ENCODE peak calls at places on chromosomes 5 and 9, in nine cellular contexts. One of them, this sample, is unnamed.

GRCh38 chr5:130116431-130116830 is 212.2 kb downstream of the CHSY3 start:
- DNase-seq in prostate gland: no peak
- DNase-seq in breast epithelium: no peak
- DNase-seq in spleen: no peak
- DNase-seq in sigmoid colon: no peak
- DNase-seq in HCT116: no peak
- DNase-seq in suprapubic skin: no peak
- DNase-seq in endothelial cell of umbilical vein: no peak
- DNase-seq in Panc1: no peak
- DNase-seq in this sample: no peak

GRCh38 chr5:20102291-20102690 is 114.3 kb upstream of the CDH18 start:
- DNase-seq in prostate gland: no peak
- DNase-seq in breast epithelium: no peak
- DNase-seq in spleen: no peak
- DNase-seq in sigmoid colon: no peak
- DNase-seq in HCT116: no peak
- DNase-seq in suprapubic skin: no peak
- DNase-seq in endothelial cell of umbilical vein: no peak
- DNase-seq in Panc1: no peak
- DNase-seq in this sample: no peak

GRCh38 chr9:21967707-21968106 is 26.5 kb downstream of the CDKN2A start:
- DNase-seq in prostate gland: no peak
- DNase-seq in breast epithelium: no peak
- DNase-seq in spleen: no peak
- DNase-seq in sigmoid colon: no peak
- DNase-seq in HCT116: no peak
- DNase-seq in suprapubic skin: no peak
- DNase-seq in endothelial cell of umbilical vein: no peak
- DNase-seq in Panc1: no peak
- DNase-seq in this sample: no peak

GRCh38 chr9:86783884-86784283 is 163.4 kb downstream of the GAS1 start:
- DNase-seq in prostate gland: no peak
- DNase-seq in breast epithelium: no peak
- DNase-seq in spleen: no peak
- DNase-seq in sigmoid colon: no peak
- DNase-seq in HCT116: no peak
- DNase-seq in suprapubic skin: no peak
- DNase-seq in endothelial cell of umbilical vein: no peak
- DNase-seq in Panc1: no peak
- DNase-seq in this sample: no peak

GRCh38 chr9:6538666-6539071 is 106.9 kb downstream of the GLDC start:
- DNase-seq in prostate gland: no peak
- DNase-seq in breast epithelium: no peak
- DNase-seq in spleen: no peak
- DNase-seq in sigmoid colon: no peak
- DNase-seq in HCT116: no peak
- DNase-seq in suprapubic skin: no peak
- DNase-seq in endothelial cell of umbilical vein: no peak
- DNase-seq in Panc1: no peak
- DNase-seq in this sample: no peak

GRCh38 chr5:167587768-167588167 is 703.7 kb upstream of the WWC1 start:
- DNase-seq in prostate gland: no peak
- DNase-seq in breast epithelium: no peak
- DNase-seq in spleen: no peak
- DNase-seq in sigmoid colon: no peak
- DNase-seq in HCT116: peak; percentile 8
- DNase-seq in suprapubic skin: no peak
- DNase-seq in endothelial cell of umbilical vein: no peak
- DNase-seq in Panc1: no peak
- DNase-seq in this sample: no peak

GRCh38 chr5:98110270-98110669 is 663.2 kb upstream of the RGMB start:
- DNase-seq in prostate gland: no peak
- DNase-seq in breast epithelium: no peak
- DNase-seq in spleen: no peak
- DNase-seq in sigmoid colon: no peak
- DNase-seq in HCT116: no peak
- DNase-seq in suprapubic skin: no peak
- DNase-seq in endothelial cell of umbilical vein: peak; percentile 64
- DNase-seq in Panc1: no peak
- DNase-seq in this sample: no peak

GRCh38 chr5:180389252-180390101 is 36.3 kb upstream of the GFPT2 start:
- DNase-seq in prostate gland: no peak
- DNase-seq in breast epithelium: no peak
- DNase-seq in spleen: no peak
- DNase-seq in sigmoid colon: peak; percentile 80
- DNase-seq in HCT116: no peak
- DNase-seq in suprapubic skin: no peak
- DNase-seq in endothelial cell of umbilical vein: no peak
- DNase-seq in Panc1: no peak
- DNase-seq in this sample: no peak

GRCh38 chr5:40171971-40172370 is 507.7 kb upstream of the PTGER4 start:
- DNase-seq in prostate gland: no peak
- DNase-seq in breast epithelium: no peak
- DNase-seq in spleen: no peak
- DNase-seq in sigmoid colon: no peak
- DNase-seq in HCT116: no peak
- DNase-seq in suprapubic skin: no peak
- DNase-seq in endothelial cell of umbilical vein: peak; percentile 82
- DNase-seq in Panc1: no peak
- DNase-seq in this sample: no peak

GRCh38 chr5:72246954-72247442 is 73.0 kb downstream of the MRPS27 start:
- DNase-seq in prostate gland: no peak
- DNase-seq in breast epithelium: no peak
- DNase-seq in spleen: no peak
- DNase-seq in sigmoid colon: no peak
- DNase-seq in HCT116: no peak
- DNase-seq in suprapubic skin: no peak
- DNase-seq in endothelial cell of umbilical vein: peak; percentile 93
- DNase-seq in Panc1: no peak
- DNase-seq in this sample: no peak

GRCh38 chr5:149153751-149154610 is 12.7 kb downstream of the ABLIM3 start:
- DNase-seq in prostate gland: no peak
- DNase-seq in breast epithelium: no peak
- DNase-seq in spleen: no peak
- DNase-seq in sigmoid colon: no peak
- DNase-seq in HCT116: no peak
- DNase-seq in suprapubic skin: no peak
- DNase-seq in endothelial cell of umbilical vein: no peak
- DNase-seq in Panc1: peak; percentile 88
- DNase-seq in this sample: no peak

GRCh38 chr9:94110821-94111252 is 26.6 kb downstream of the PTPDC1 start:
- DNase-seq in prostate gland: no peak
- DNase-seq in breast epithelium: no peak
- DNase-seq in spleen: no peak
- DNase-seq in sigmoid colon: no peak
- DNase-seq in HCT116: no peak
- DNase-seq in suprapubic skin: no peak
- DNase-seq in endothelial cell of umbilical vein: no peak
- DNase-seq in Panc1: no peak
- DNase-seq in this sample: no peak

GRCh38 chr9:29241320-29241719 is 1668.0 kb upstream of the C9orf72 start:
- DNase-seq in prostate gland: no peak
- DNase-seq in breast epithelium: no peak
- DNase-seq in spleen: no peak
- DNase-seq in sigmoid colon: no peak
- DNase-seq in HCT116: no peak
- DNase-seq in suprapubic skin: no peak
- DNase-seq in endothelial cell of umbilical vein: no peak
- DNase-seq in Panc1: no peak
- DNase-seq in this sample: no peak

GRCh38 chr5:71701409-71701808 is 17.7 kb upstream of the CARTPT start:
- DNase-seq in prostate gland: no peak
- DNase-seq in breast epithelium: no peak
- DNase-seq in spleen: no peak
- DNase-seq in sigmoid colon: no peak
- DNase-seq in HCT116: no peak
- DNase-seq in suprapubic skin: no peak
- DNase-seq in endothelial cell of umbilical vein: no peak
- DNase-seq in Panc1: no peak
- DNase-seq in this sample: no peak

GRCh38 chr5:40688127-40688756 is 8.5 kb downstream of the PTGER4 start:
- DNase-seq in prostate gland: peak; percentile 82
- DNase-seq in breast epithelium: peak; percentile 69
- DNase-seq in spleen: peak; percentile 88
- DNase-seq in sigmoid colon: peak; percentile 91
- DNase-seq in HCT116: peak; percentile 85
- DNase-seq in suprapubic skin: peak; percentile 89
- DNase-seq in endothelial cell of umbilical vein: peak; percentile 94
- DNase-seq in Panc1: peak; percentile 95
- DNase-seq in this sample: peak; percentile 87

GRCh38 chr9:124455820-124456219 is 5.6 kb downstream of the ADGRD2 start:
- DNase-seq in prostate gland: no peak
- DNase-seq in breast epithelium: no peak
- DNase-seq in spleen: peak; percentile 23
- DNase-seq in sigmoid colon: peak; percentile 21
- DNase-seq in HCT116: no peak
- DNase-seq in suprapubic skin: no peak
- DNase-seq in endothelial cell of umbilical vein: no peak
- DNase-seq in Panc1: no peak
- DNase-seq in this sample: no peak

GRCh38 chr9:12689233-12689632 is 4.0 kb upstream of the TYRP1 start:
- DNase-seq in prostate gland: no peak
- DNase-seq in breast epithelium: no peak
- DNase-seq in spleen: no peak
- DNase-seq in sigmoid colon: no peak
- DNase-seq in HCT116: no peak
- DNase-seq in suprapubic skin: no peak
- DNase-seq in endothelial cell of umbilical vein: no peak
- DNase-seq in Panc1: no peak
- DNase-seq in this sample: no peak

GRCh38 chr5:138722518-138722917 is 30.7 kb upstream of the CTNNA1 start:
- DNase-seq in prostate gland: no peak
- DNase-seq in breast epithelium: no peak
- DNase-seq in spleen: no peak
- DNase-seq in sigmoid colon: no peak
- DNase-seq in HCT116: no peak
- DNase-seq in suprapubic skin: no peak
- DNase-seq in endothelial cell of umbilical vein: no peak
- DNase-seq in Panc1: no peak
- DNase-seq in this sample: no peak

GRCh38 chr5:102766295-102767090 is 11.4 kb downstream of the PAM start:
- DNase-seq in prostate gland: no peak
- DNase-seq in breast epithelium: no peak
- DNase-seq in spleen: peak; percentile 39
- DNase-seq in sigmoid colon: no peak
- DNase-seq in HCT116: no peak
- DNase-seq in suprapubic skin: no peak
- DNase-seq in endothelial cell of umbilical vein: no peak
- DNase-seq in Panc1: no peak
- DNase-seq in this sample: no peak

GRCh38 chr5:102764381-102765005 is 9.4 kb downstream of the PAM start:
- DNase-seq in prostate gland: no peak
- DNase-seq in breast epithelium: no peak
- DNase-seq in spleen: no peak
- DNase-seq in sigmoid colon: no peak
- DNase-seq in HCT116: no peak
- DNase-seq in suprapubic skin: no peak
- DNase-seq in endothelial cell of umbilical vein: no peak
- DNase-seq in Panc1: no peak
- DNase-seq in this sample: no peak

GRCh38 chr5:102767864-102768263 is 12.8 kb downstream of the PAM start:
- DNase-seq in prostate gland: no peak
- DNase-seq in breast epithelium: no peak
- DNase-seq in spleen: no peak
- DNase-seq in sigmoid colon: no peak
- DNase-seq in HCT116: no peak
- DNase-seq in suprapubic skin: no peak
- DNase-seq in endothelial cell of umbilical vein: no peak
- DNase-seq in Panc1: no peak
- DNase-seq in this sample: no peak

GRCh38 chr5:102763734-102764133 is 8.6 kb downstream of the PAM start:
- DNase-seq in prostate gland: no peak
- DNase-seq in breast epithelium: no peak
- DNase-seq in spleen: no peak
- DNase-seq in sigmoid colon: no peak
- DNase-seq in HCT116: no peak
- DNase-seq in suprapubic skin: no peak
- DNase-seq in endothelial cell of umbilical vein: no peak
- DNase-seq in Panc1: no peak
- DNase-seq in this sample: no peak

DNA sequence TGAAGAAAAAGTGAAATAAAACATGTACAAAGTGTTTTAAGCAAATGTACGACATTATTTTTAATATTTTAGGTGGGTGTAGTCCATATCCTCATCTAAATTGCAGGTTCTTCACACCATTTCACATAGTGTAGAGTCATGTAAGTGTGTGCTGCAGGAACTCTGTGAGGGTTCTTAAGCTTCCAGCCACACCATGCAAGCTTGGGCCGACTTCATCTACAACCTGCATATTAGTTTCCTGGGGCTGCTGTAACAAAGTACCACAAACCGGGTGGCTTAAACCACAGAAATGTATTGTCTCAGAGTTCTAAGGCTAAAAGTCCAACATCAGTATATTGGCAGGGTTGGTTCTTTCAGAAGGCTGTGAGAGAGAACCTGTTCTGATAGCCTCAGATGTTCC is 10.2 kb downstream of the PAM start:
- DNase-seq in prostate gland: no peak
- DNase-seq in breast epithelium: no peak
- DNase-seq in spleen: no peak
- DNase-seq in sigmoid colon: no peak
- DNase-seq in HCT116: no peak
- DNase-seq in suprapubic skin: no peak
- DNase-seq in endothelial cell of umbilical vein: no peak
- DNase-seq in Panc1: no peak
- DNase-seq in this sample: no peak
- H3K4me3 ChIP-seq in prostate gland: no peak overlapping the region
- H3K4me3 ChIP-seq in breast epithelium: no peak overlapping the region
- H3K4me3 ChIP-seq in spleen: no peak overlapping the region
- H3K4me3 ChIP-seq in sigmoid colon: no peak overlapping the region
- H3K4me3 ChIP-seq in HCT116: no peak overlapping the region
- H3K4me3 ChIP-seq in suprapubic skin: no peak overlapping the region
- H3K4me3 ChIP-seq in endothelial cell of umbilical vein: no peak overlapping the region
- H3K4me3 ChIP-seq in Panc1: no peak overlapping the region
- H3K4me3 ChIP-seq in this sample: no peak overlapping the region

GRCh38 chr9:129400971-129401622 is 219.8 kb downstream of the C9orf50 start:
- DNase-seq in prostate gland: no peak
- DNase-seq in breast epithelium: no peak
- DNase-seq in spleen: peak; percentile 48
- DNase-seq in sigmoid colon: no peak
- DNase-seq in HCT116: no peak
- DNase-seq in suprapubic skin: no peak
- DNase-seq in endothelial cell of umbilical vein: no peak
- DNase-seq in Panc1: no peak
- DNase-seq in this sample: no peak
- H3K27ac ChIP-seq in prostate gland: no peak overlapping the region
- H3K27ac ChIP-seq in breast epithelium: peak overlapping the region; percentile 85
- H3K27ac ChIP-seq in spleen: peak overlapping the region; percentile 13
- H3K27ac ChIP-seq in sigmoid colon: peak overlapping the region; percentile 76
- H3K27ac ChIP-seq in HCT116: no peak overlapping the region
- H3K27ac ChIP-seq in suprapubic skin: no peak overlapping the region
- H3K27ac ChIP-seq in endothelial cell of umbilical vein: no peak overlapping the region
- H3K27ac ChIP-seq in Panc1: peak overlapping the region; percentile 57
- H3K27ac ChIP-seq in this sample: peak overlapping the region; percentile 84

GRCh38 chr5:102794677-102795331 is 39.7 kb downstream of the PAM start:
- DNase-seq in prostate gland: no peak
- DNase-seq in breast epithelium: no peak
- DNase-seq in spleen: no peak
- DNase-seq in sigmoid colon: no peak
- DNase-seq in HCT116: no peak
- DNase-seq in suprapubic skin: no peak
- DNase-seq in endothelial cell of umbilical vein: no peak
- DNase-seq in Panc1: no peak
- DNase-seq in this sample: no peak
- TF ChIP-seq POLR2AphosphoS5 in prostate gland: peak; percentile 41
- TF ChIP-seq POLR2AphosphoS5 in breast epithelium: no peak
- TF ChIP-seq POLR2AphosphoS5 in spleen: no peak
- TF ChIP-seq POLR2AphosphoS5 in sigmoid colon: no peak
- TF ChIP-seq POLR2AphosphoS5 in HCT116: no peak
- TF ChIP-seq POLR2AphosphoS5 in suprapubic skin: no peak
- TF ChIP-seq POLR2AphosphoS5 in endothelial cell of umbilical vein: no peak
- TF ChIP-seq POLR2AphosphoS5 in Panc1: no peak
- TF ChIP-seq POLR2AphosphoS5 in this sample: no peak

GRCh38 chr9:114388764-114389375 is 1.1 kb upstream of the AKNA start:
- DNase-seq in prostate gland: no peak
- DNase-seq in breast epithelium: no peak
- DNase-seq in spleen: peak; percentile 72
- DNase-seq in sigmoid colon: no peak
- DNase-seq in HCT116: no peak
- DNase-seq in suprapubic skin: no peak
- DNase-seq in endothelial cell of umbilical vein: no peak
- DNase-seq in Panc1: no peak
- DNase-seq in this sample: no peak
- H3K4me3 ChIP-seq in prostate gland: no peak overlapping the region
- H3K4me3 ChIP-seq in breast epithelium: no peak overlapping the region
- H3K4me3 ChIP-seq in spleen: peak overlapping the region; percentile 87
- H3K4me3 ChIP-seq in sigmoid colon: no peak overlapping the region
- H3K4me3 ChIP-seq in HCT116: no peak overlapping the region
- H3K4me3 ChIP-seq in suprapubic skin: peak overlapping the region; percentile 56
- H3K4me3 ChIP-seq in endothelial cell of umbilical vein: no peak overlapping the region
- H3K4me3 ChIP-seq in Panc1: no peak overlapping the region
- H3K4me3 ChIP-seq in this sample: no peak overlapping the region